ENCODE peak calls at places on chromosomes 1 and 21, in ten cellular contexts. J is foreskin fibroblast, X is lower lobe of right lung, B is HFFc6, O is astrocyte of the cerebellum, C is IMR-90, G is progenitor cell of endocrine pancreas, S is AG10803, N is vagina, E is dorsolateral prefrontal cortex. V is an unnamed sample.

GRCh38 chr1:24022611-24023359 is 42.7 kb upstream of the SRSF10 start:
- DNase-seq in J (peak; percentile 87), X (no peak), B (peak; percentile 95), O (peak; percentile 55), C (peak; percentile 89), G (no peak), S (peak; percentile 74), N (no peak), E (no peak), V (no peak)

GRCh38 chr1:201147396-201148015 is 6.8 kb downstream of the TMEM9 start:
- DNase-seq in J (no peak), X (no peak), B (no peak), O (no peak), C (no peak), G (no peak), S (no peak), N (no peak), E (no peak), V (no peak)

GRCh38 chr1:21944261-21945074 is 7.4 kb upstream of the HSPG2 start:
- DNase-seq in J (no peak), X (no peak), B (no peak), O (no peak), C (no peak), G (no peak), S (no peak), N (no peak), E (no peak), V (no peak)

GRCh38 chr1:84122780-84123382 is 21.2 kb upstream of the PRKACB start:
- DNase-seq in J (peak; percentile 33), X (no peak), B (peak; percentile 28), O (peak; percentile 48), C (peak; percentile 58), G (no peak), S (peak; percentile 56), N (no peak), E (peak; percentile 47), V (peak; percentile 11)

GRCh38 chr21:16838330-16838729 is 674.5 kb upstream of the CXADR start:
- DNase-seq in J (no peak), X (no peak), B (no peak), O (peak; percentile 33), C (no peak), G (no peak), S (no peak), N (no peak), E (no peak), V (no peak)

GRCh38 chr1:29324771-29325351 is 88.5 kb downstream of the PTPRU start:
- DNase-seq in J (no peak), X (no peak), B (no peak), O (no peak), C (no peak), G (peak; percentile 31), S (no peak), N (no peak), E (no peak), V (peak; percentile 50)

GRCh38 chr1:2229032-2229920 is 1.2 kb downstream of the SKI start:
- DNase-seq in J (no peak), X (peak; percentile 84), B (peak; percentile 49), O (no peak), C (peak; percentile 69), G (no peak), S (peak; percentile 68), N (no peak), E (peak; percentile 86), V (no peak)

GRCh38 chr1:24256687-24257086 is 62.5 kb upstream of the GRHL3 start:
- DNase-seq in J (no peak), X (no peak), B (no peak), O (no peak), C (no peak), G (no peak), S (no peak), N (no peak), E (no peak), V (no peak)

GRCh38 chr1:9203623-9204022 is 31.0 kb upstream of the H6PD start:
- DNase-seq in J (no peak), X (no peak), B (no peak), O (no peak), C (no peak), G (no peak), S (no peak), N (no peak), E (no peak), V (no peak)

GRCh38 chr1:225388372-225388771 is 39.5 kb downstream of the LBR start:
- DNase-seq in J (no peak), X (no peak), B (no peak), O (no peak), C (peak; percentile 5), G (no peak), S (peak; percentile 34), N (no peak), E (no peak), V (no peak)

GRCh38 chr1:48469616-48470500 is 2.1 kb downstream of the SPATA6 start:
- DNase-seq in J (peak; percentile 75), X (peak; percentile 76), B (no peak), O (peak; percentile 53), C (peak; percentile 74), G (no peak), S (peak; percentile 73), N (no peak), E (peak; percentile 41), V (no peak)

GRCh38 chr1:155083865-155084721 is 5.5 kb downstream of the EFNA3 start:
- DNase-seq in J (no peak), X (no peak), B (no peak), O (no peak), C (no peak), G (no peak), S (peak; percentile 26), N (no peak), E (peak; percentile 60), V (no peak)

GRCh38 chr1:155086182-155086741 is 7.6 kb downstream of the EFNA3 start:
- DNase-seq in J (no peak), X (peak; percentile 81), B (peak; percentile 28), O (no peak), C (no peak), G (peak; percentile 84), S (peak; percentile 37), N (peak; percentile 93), E (peak; percentile 66), V (peak; percentile 83)

GRCh38 chr1:155082941-155083541 is 4.4 kb downstream of the EFNA3 start:
- DNase-seq in J (no peak), X (no peak), B (no peak), O (no peak), C (no peak), G (no peak), S (no peak), N (no peak), E (no peak), V (no peak)

GRCh38 chr1:155085504-155086181 is 7.0 kb downstream of the EFNA3 start:
- DNase-seq in J (no peak), X (peak; percentile 80), B (peak; percentile 31), O (no peak), C (peak; percentile 21), G (no peak), S (no peak), N (peak; percentile 94), E (no peak), V (no peak)

GRCh38 chr1:155084722-155085503 is 6.3 kb downstream of the EFNA3 start:
- DNase-seq in J (peak; percentile 88), X (peak; percentile 97), B (peak; percentile 89), O (peak; percentile 86), C (peak; percentile 91), G (peak; percentile 90), S (peak; percentile 89), N (no peak), E (peak; percentile 93), V (peak; percentile 95)
- TF ChIP-seq CTCF in J (peak; percentile 89), X (peak; percentile 90), B (peak; percentile 88), O (peak; percentile 93), C (peak; percentile 99), G (peak; percentile 90), S (peak; percentile 83), N (peak; percentile 99), E (peak; percentile 92), V (peak; percentile 96)

DNA sequence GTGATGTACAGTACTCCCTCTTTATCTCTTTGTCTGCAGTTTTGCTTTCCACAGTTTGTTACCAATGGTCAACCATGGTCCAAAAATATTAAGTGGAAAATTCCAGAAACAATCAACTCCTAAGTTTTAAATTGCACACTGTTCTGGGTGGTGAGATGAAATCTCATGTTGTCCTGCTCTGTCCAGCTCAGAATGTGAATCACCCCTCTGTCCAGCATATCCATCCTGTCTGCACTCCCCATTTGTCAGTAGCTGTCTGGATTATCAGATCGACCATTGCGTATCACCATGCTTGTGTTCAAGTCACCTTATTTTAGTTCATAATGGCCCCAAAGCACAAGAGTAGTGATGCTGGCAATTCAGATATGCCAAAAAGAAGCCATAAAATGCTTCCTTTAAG is 118.2 kb upstream of the PDE4B start:
- DNase-seq in J (no peak), X (no peak), B (no peak), O (no peak), C (no peak), G (no peak), S (no peak), N (no peak), E (no peak), V (no peak)
- TF ChIP-seq CTCF in J (no peak), X (no peak), B (no peak), O (no peak), C (no peak), G (no peak), S (no peak), N (no peak), E (no peak), V (no peak)

DNA sequence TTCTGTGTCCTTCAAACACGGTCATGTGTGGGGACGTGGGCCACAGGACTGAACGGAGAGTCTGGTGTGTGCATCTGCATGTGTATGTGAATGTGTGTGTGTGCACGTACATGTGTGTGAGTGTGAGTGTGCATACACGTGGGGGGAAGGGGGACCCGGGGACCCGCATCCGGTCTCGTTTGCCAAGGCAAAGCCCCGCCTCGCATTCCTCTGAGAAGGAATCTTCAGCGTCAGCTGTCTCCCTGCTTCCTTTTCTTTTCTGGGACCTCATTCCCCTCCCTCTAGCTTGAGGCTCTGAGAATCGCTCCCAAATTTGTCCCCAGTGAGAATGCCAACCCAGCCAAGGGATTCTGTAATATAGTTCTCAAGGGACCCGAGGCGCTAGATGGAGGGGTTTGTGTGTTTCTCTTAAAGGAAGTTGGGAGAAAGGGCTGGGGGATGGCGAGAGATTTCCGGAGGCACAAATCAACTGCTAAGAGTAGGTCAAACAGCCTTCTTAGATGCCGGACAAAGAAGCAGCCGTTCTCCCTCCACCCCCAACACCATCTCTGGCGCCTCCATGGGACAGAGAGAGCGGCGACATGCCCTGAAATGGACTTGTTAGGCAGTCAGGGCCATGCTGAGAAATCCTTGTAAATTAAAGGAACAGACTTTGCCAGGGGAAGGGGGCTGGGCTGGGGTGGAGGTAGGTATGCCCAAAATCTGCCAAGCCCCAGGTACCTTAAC is 6.6 kb downstream of the IFFO2 start:
- DNase-seq in J (no peak), X (peak; percentile 53), B (peak; percentile 56), O (no peak), C (peak; percentile 55), G (no peak), S (peak; percentile 79), N (no peak), E (no peak), V (peak; percentile 27)
- TF ChIP-seq CTCF in J (no peak), X (no peak), B (peak; percentile 25), O (peak; percentile 13), C (peak; percentile 24), G (peak; percentile 19), S (peak; percentile 36), N (no peak), E (peak; percentile 21), V (no peak)

DNA sequence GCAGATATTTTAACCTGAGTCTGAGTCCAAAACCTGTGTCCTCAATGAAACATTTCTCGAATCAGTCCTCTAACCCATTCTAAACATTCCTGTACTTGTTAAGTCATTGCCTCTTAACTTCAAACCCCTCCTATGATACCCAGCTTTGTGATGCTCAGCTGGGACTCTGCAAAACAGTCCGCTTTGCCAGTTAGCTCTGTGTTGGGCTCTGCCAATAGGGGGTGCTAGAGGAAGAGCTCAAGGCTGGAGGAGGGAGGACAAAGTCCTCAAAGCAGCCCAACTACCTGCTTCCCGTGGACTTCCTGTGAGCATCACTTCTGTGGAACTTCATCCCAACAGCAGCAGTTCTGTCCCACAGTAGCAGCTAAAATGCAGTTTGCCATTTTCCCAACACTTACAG is 38.1 kb upstream of the SYT14 start:
- DNase-seq in J (no peak), X (no peak), B (no peak), O (no peak), C (no peak), G (no peak), S (no peak), N (no peak), E (no peak), V (no peak)
- TF ChIP-seq CTCF in J (peak; percentile 35), X (no peak), B (peak; percentile 71), O (peak; percentile 46), C (peak; percentile 13), G (peak; percentile 28), S (peak; percentile 25), N (no peak), E (no peak), V (peak; percentile 35)